ENCODE peak calls at places on chromosomes 6 and 20, in eight cellular contexts. F, P, G, W, D, O, B and U are unnamed samples.

GRCh38 chr6:158086054-158086705 is 81.9 kb downstream of the SERAC1 start:
- DNase-seq in P (no peak), F (no peak), O (peak; percentile 12), D (no peak), B (peak; percentile 65), G (no peak), W (peak; percentile 39), U (no peak)

GRCh38 chr6:84524636-84525035 is 239.8 kb downstream of the TBX18 start:
- DNase-seq in D (no peak), P (no peak), G (no peak), W (no peak), F (no peak), B (no peak), O (no peak), U (no peak)

GRCh38 chr20:52191132-52191435 is 495 bp downstream of the ZFP64 start:
- DNase-seq in B (no peak), P (no peak), O (no peak), G (no peak), D (no peak), W (peak; percentile 58), F (no peak), U (no peak)

GRCh38 chr6:79466222-79466834 is 70.9 kb downstream of the LCA5 start:
- DNase-seq in W (peak; percentile 19), P (no peak), G (no peak), B (no peak), O (no peak), D (no peak), F (no peak), U (no peak)

GRCh38 chr20:49811825-49812462 is 684 bp upstream of the SLC9A8 start:
- DNase-seq in W (peak; percentile 70), D (no peak), F (no peak), P (no peak), O (no peak), B (no peak), G (no peak), U (peak; percentile 51)

GRCh38 chr20:55135923-55136322 is 660.5 kb downstream of the DOK5 start:
- DNase-seq in G (no peak), O (no peak), F (no peak), P (no peak), B (no peak), D (no peak), W (no peak), U (no peak)

GRCh38 chr20:61673152-61673551 is 392.5 kb downstream of the TAF4 start:
- DNase-seq in B (no peak), O (no peak), P (no peak), W (no peak), F (no peak), D (no peak), G (no peak), U (no peak)

GRCh38 chr6:111456208-111456607 is 26.8 kb downstream of the REV3L start:
- DNase-seq in O (no peak), P (no peak), D (no peak), W (no peak), G (no peak), F (no peak), B (no peak), U (no peak)

GRCh38 chr6:90098025-90098474 is 198.6 kb downstream of the BACH2 start:
- DNase-seq in B (peak; percentile 83), W (peak; percentile 89), G (no peak), O (no peak), F (peak; percentile 82), D (no peak), P (no peak), U (no peak)

GRCh38 chr6:38164671-38165108 is 345.2 kb downstream of the ZFAND3 start:
- DNase-seq in P (no peak), O (no peak), F (peak; percentile 52), D (no peak), B (no peak), W (no peak), G (no peak), U (no peak)

GRCh38 chr20:38067717-38068365 is 34.3 kb downstream of the RPRD1B start:
- DNase-seq in F (no peak), P (no peak), W (no peak), O (no peak), B (no peak), G (no peak), D (no peak), U (no peak)

GRCh38 chr20:48066256-48066655 is 281.0 kb upstream of the SULF2 start:
- DNase-seq in O (no peak), P (no peak), D (no peak), W (peak; percentile 88), G (no peak), F (no peak), B (peak; percentile 69), U (peak; percentile 15)

GRCh38 chr6:30578051-30578450 is 6.8 kb downstream of the ABCF1 start:
- DNase-seq in P (no peak), D (no peak), W (no peak), F (no peak), B (no peak), G (no peak), O (no peak), U (no peak)

GRCh38 chr6:22886881-22887581 is 317.7 kb downstream of the HDGFL1 start:
- DNase-seq in D (no peak), G (no peak), B (no peak), W (peak; percentile 64), F (no peak), O (no peak), P (no peak), U (no peak)

GRCh38 chr6:11277275-11278206 is 45.1 kb upstream of the NEDD9 start:
- DNase-seq in B (peak; percentile 74), W (peak; percentile 93), D (no peak), O (no peak), G (peak; percentile 44), P (peak; percentile 65), F (no peak), U (peak; percentile 63)

GRCh38 chr6:130457605-130458004 is 91.8 kb downstream of the TMEM200A start:
- DNase-seq in D (no peak), G (no peak), B (no peak), P (no peak), F (no peak), W (peak; percentile 13), O (no peak), U (no peak)

GRCh38 chr6:6885521-6886088 is 222.2 kb upstream of the RREB1 start:
- DNase-seq in W (no peak), B (no peak), P (no peak), O (no peak), G (no peak), D (no peak), F (peak; percentile 73), U (no peak)

GRCh38 chr20:5920581-5920980 is 29.8 kb downstream of the TRMT6 start:
- DNase-seq in O (no peak), G (no peak), P (no peak), F (no peak), D (no peak), W (no peak), B (no peak), U (no peak)

GRCh38 chr20:52105045-52105572 is 86.5 kb downstream of the ZFP64 start:
- DNase-seq in F (peak; percentile 68), G (peak; percentile 24), W (peak; percentile 57), B (no peak), O (no peak), P (peak; percentile 48), D (no peak), U (peak; percentile 62)

GRCh38 chr20:46647469-46647868 is 3.8 kb downstream of the SLC13A3 start:
- DNase-seq in W (no peak), D (no peak), B (no peak), O (no peak), G (no peak), F (no peak), P (no peak), U (no peak)

GRCh38 chr6:26351544-26351953 is 13.4 kb upstream of the BTN3A2 start:
- DNase-seq in P (no peak), D (no peak), B (peak; percentile 85), O (no peak), F (no peak), W (peak; percentile 99), G (no peak), U (peak; percentile 17)

GRCh38 chr20:45947110-45947866 is 12.8 kb downstream of the PCIF1 start:
- DNase-seq in O (no peak), D (no peak), W (no peak), P (no peak), B (no peak), F (no peak), G (no peak), U (no peak)

GRCh38 chr20:16388731-16389130 is 184.5 kb downstream of the KIF16B start:
- DNase-seq in D (no peak), B (no peak), P (no peak), W (no peak), G (no peak), O (no peak), F (no peak), U (no peak)

GRCh38 chr20:8721098-8721497 is 347.8 kb upstream of the PLCB4 start:
- DNase-seq in P (no peak), B (no peak), D (no peak), F (peak; percentile 73), W (peak; percentile 69), O (no peak), G (no peak), U (no peak)

GRCh38 chr6:113970808-113971676 is at the start of gene HDAC2:
- DNase-seq in O (peak; percentile 80), D (peak; percentile 72), W (peak; percentile 85), G (peak; percentile 91), F (peak; percentile 90), P (peak; percentile 48), B (no peak), U (peak; percentile 83)

GRCh38 chr6:105808571-105808970 is 277.6 kb upstream of the PRDM1 start:
- DNase-seq in W (no peak), F (no peak), O (no peak), G (no peak), B (no peak), P (no peak), D (no peak), U (no peak)

GRCh38 chr6:43703512-43704429 is 16.2 kb upstream of the MRPS18A start:
- DNase-seq in B (no peak), D (no peak), W (no peak), F (no peak), O (no peak), P (no peak), G (no peak), U (no peak)

GRCh38 chr20:9884666-9885065 is 45.8 kb upstream of the PAK5 start:
- DNase-seq in F (no peak), G (no peak), D (no peak), W (peak; percentile 1), O (no peak), B (no peak), P (no peak), U (no peak)

GRCh38 chr6:137950581-137950980 is 83.5 kb downstream of the TNFAIP3 start:
- DNase-seq in G (no peak), W (no peak), B (no peak), P (no peak), O (no peak), D (no peak), F (no peak), U (no peak)

GRCh38 chr6:52610745-52611355 is 34.0 kb upstream of the TRAM2 start:
- DNase-seq in W (peak; percentile 76), G (no peak), F (no peak), B (no peak), P (no peak), O (no peak), D (no peak), U (no peak)

GRCh38 chr20:54140927-54141566 is 32.7 kb downstream of the CYP24A1 start:
- DNase-seq in W (peak; percentile 89), G (no peak), O (no peak), P (no peak), D (no peak), F (no peak), B (no peak), U (peak; percentile 26)

GRCh38 chr6:143694560-143694959 is 16.8 kb downstream of the PHACTR2 start:
- DNase-seq in W (peak; percentile 28), F (no peak), G (no peak), B (no peak), O (no peak), D (no peak), P (no peak), U (no peak)

GRCh38 chr20:35297153-35297552 is 4.9 kb upstream of the FAM83C start:
- DNase-seq in O (no peak), G (no peak), D (no peak), W (peak; percentile 35), B (no peak), P (no peak), F (no peak), U (no peak)

GRCh38 chr6:158801655-158802294 is 17.4 kb downstream of the EZR start:
- DNase-seq in O (no peak), W (no peak), B (no peak), P (no peak), G (peak; percentile 13), D (no peak), F (no peak), U (no peak)